ENCODE peak calls at places on chromosomes 13 and 19, in seven cellular contexts. M, F, W, J, E, U and A are unnamed samples.

GRCh38 chr19:37009871-37010270 is 68.4 kb upstream of the ZNF420 start:
- DNase-seq in M (no peak), F (no peak), W (no peak), J (no peak), E (no peak), U (no peak), A (no peak)

GRCh38 chr19:48364564-48365363 is 597 bp downstream of the SYNGR4 start:
- DNase-seq in M (no peak), F (no peak), W (no peak), J (no peak), E (no peak), U (no peak), A (no peak)

GRCh38 chr19:49929121-49929610 is at the start of the genes ATF5 and NUP62:
- DNase-seq in M (peak), F (peak), W (peak), J (peak), E (peak), U (peak), A (peak)

GRCh38 chr13:92896842-92897241 is 329.8 kb upstream of the GPC6 start:
- DNase-seq in M (peak), F (peak), W (peak), J (no peak), E (no peak), U (no peak), A (peak)

GRCh38 chr13:53301449-53301848 is 272.8 kb downstream of the OLFM4 start:
- DNase-seq in M (peak), F (no peak), W (no peak), J (no peak), E (no peak), U (no peak), A (no peak)

GRCh38 chr19:50214699-50215543 is 11.5 kb downstream of the MYH14 start:
- DNase-seq in M (peak), F (no peak), W (no peak), J (peak), E (no peak), U (no peak), A (no peak)

GRCh38 chr13:19759669-19760068 is 23.1 kb downstream of the PSPC1 start:
- DNase-seq in M (no peak), F (no peak), W (peak), J (no peak), E (no peak), U (no peak), A (no peak)

GRCh38 chr19:41563847-41564514 is 12.0 kb upstream of the CEACAM21 start:
- DNase-seq in M (peak), F (no peak), W (no peak), J (no peak), E (peak), U (no peak), A (no peak)

GRCh38 chr13:99809931-99810330 is 161.6 kb downstream of the ZIC5 start:
- DNase-seq in M (no peak), F (no peak), W (no peak), J (no peak), E (no peak), U (no peak), A (no peak)

GRCh38 chr13:35768551-35768950 is 292.1 kb upstream of the MAB21L1 start:
- DNase-seq in M (no peak), F (no peak), W (peak), J (no peak), E (no peak), U (peak), A (peak)

GRCh38 chr19:46217476-46217875 is 12.1 kb upstream of the IGFL1 start:
- DNase-seq in M (no peak), F (no peak), W (no peak), J (no peak), E (no peak), U (no peak), A (no peak)

GRCh38 chr13:73421310-73421912 is 362.6 kb downstream of the KLF5 start:
- DNase-seq in M (no peak), F (no peak), W (peak), J (no peak), E (no peak), U (no peak), A (no peak)

GRCh38 chr13:53015971-53016370 is 12.6 kb upstream of the OLFM4 start:
- DNase-seq in M (no peak), F (no peak), W (no peak), J (no peak), E (no peak), U (no peak), A (no peak)

GRCh38 chr13:23615677-23616076 is 45.5 kb downstream of the TNFRSF19 start:
- DNase-seq in M (peak), F (peak), W (no peak), J (no peak), E (no peak), U (no peak), A (no peak)

GRCh38 chr19:55686311-55687050 is 11.5 kb downstream of the EPN1 start:
- DNase-seq in M (no peak), F (no peak), W (no peak), J (no peak), E (no peak), U (no peak), A (no peak)

GRCh38 chr13:57631607-57632275 is at the start of gene PCDH17:
- DNase-seq in M (peak), F (peak), W (no peak), J (peak), E (peak), U (no peak), A (peak)

GRCh38 chr13:44574466-44574855 is 1.7 kb downstream of the TSC22D1 start:
- DNase-seq in M (no peak), F (no peak), W (peak), J (no peak), E (no peak), U (no peak), A (peak)

GRCh38 chr19:30645946-30646577 is 273.9 kb downstream of the ZNF536 start:
- DNase-seq in M (no peak), F (no peak), W (no peak), J (no peak), E (no peak), U (no peak), A (no peak)

GRCh38 chr19:38901683-38902082 is 1.9 kb downstream of the NFKBIB start:
- DNase-seq in M (no peak), F (no peak), W (no peak), J (no peak), E (no peak), U (no peak), A (no peak)
- H4K8ac ChIP-seq in M (no peak), F (peak), W (no peak), J (no peak), E (no peak), U (no peak), A (no peak)

DNA sequence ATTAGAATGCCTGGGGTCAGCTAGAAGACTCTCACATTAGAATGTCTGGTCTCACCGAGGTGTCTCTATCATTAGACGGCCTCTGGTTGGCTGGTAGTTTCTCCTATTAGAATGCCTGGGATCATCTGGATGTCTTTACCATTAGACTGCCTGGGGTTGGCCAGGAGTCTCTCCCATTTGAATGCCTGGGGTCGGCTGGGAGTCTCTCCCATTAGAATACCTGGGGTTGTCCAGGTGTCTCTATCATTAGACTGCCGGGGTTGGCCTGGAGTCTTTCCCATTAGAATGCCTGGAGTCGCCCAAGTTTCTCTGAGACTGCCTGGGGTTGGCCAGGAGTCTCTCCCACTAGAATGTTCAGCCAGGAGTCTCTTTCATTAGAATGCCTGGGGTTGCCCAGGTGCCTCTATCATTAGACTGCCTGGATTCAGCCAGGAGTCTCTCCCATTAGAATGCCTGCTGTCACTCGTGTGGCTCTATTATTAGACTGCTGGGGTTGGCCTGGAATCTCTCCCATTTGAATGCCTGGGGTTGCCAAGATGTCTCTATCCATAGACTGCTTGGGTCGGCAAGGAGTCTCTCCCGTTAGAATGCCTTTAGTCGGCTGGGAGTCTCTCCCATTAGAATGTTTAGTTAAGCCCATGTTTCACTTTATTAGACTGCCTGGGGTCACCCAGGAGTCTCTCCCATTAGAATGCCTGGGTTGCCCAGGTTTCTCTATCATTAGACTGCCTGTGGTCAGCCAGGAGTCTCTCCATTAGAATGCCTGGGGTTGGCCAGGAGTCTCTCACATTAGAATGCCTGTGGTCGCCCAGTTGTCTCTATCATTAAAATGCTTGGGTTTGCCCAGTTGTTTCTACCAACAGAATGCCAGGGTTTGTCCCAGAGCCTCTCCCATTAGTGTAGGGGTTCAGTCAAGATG is 1467.8 kb downstream of the UQCRFS1 start:
- DNase-seq in M (no peak), F (no peak), W (no peak), J (no peak), E (peak), U (no peak), A (no peak)
- H3K27ac ChIP-seq in M (no peak), F (no peak), W (no peak), J (no peak), E (no peak), U (no peak), A (no peak)

GRCh38 chr19:33280351-33280921 is 21.9 kb downstream of the CEBPA start:
- DNase-seq in M (no peak), F (no peak), W (no peak), J (no peak), E (no peak), U (no peak), A (no peak)

GRCh38 chr19:33281296-33281926 is 20.9 kb downstream of the CEBPA start:
- DNase-seq in M (no peak), F (no peak), W (no peak), J (no peak), E (no peak), U (no peak), A (no peak)

GRCh38 chr19:33283578-33283977 is 18.8 kb downstream of the CEBPA start:
- DNase-seq in M (no peak), F (no peak), W (no peak), J (no peak), E (no peak), U (no peak), A (no peak)

GRCh38 chr19:33284146-33284643 is 18.1 kb downstream of the CEBPA start:
- DNase-seq in M (no peak), F (no peak), W (no peak), J (no peak), E (no peak), U (no peak), A (no peak)

GRCh38 chr19:33282036-33282686 is 20.2 kb downstream of the CEBPA start:
- DNase-seq in M (no peak), F (no peak), W (no peak), J (no peak), E (no peak), U (no peak), A (no peak)
- H3K18ac ChIP-seq in M (no peak), F (peak), W (no peak), J (no peak), E (no peak), U (no peak), A (no peak)

DNA sequence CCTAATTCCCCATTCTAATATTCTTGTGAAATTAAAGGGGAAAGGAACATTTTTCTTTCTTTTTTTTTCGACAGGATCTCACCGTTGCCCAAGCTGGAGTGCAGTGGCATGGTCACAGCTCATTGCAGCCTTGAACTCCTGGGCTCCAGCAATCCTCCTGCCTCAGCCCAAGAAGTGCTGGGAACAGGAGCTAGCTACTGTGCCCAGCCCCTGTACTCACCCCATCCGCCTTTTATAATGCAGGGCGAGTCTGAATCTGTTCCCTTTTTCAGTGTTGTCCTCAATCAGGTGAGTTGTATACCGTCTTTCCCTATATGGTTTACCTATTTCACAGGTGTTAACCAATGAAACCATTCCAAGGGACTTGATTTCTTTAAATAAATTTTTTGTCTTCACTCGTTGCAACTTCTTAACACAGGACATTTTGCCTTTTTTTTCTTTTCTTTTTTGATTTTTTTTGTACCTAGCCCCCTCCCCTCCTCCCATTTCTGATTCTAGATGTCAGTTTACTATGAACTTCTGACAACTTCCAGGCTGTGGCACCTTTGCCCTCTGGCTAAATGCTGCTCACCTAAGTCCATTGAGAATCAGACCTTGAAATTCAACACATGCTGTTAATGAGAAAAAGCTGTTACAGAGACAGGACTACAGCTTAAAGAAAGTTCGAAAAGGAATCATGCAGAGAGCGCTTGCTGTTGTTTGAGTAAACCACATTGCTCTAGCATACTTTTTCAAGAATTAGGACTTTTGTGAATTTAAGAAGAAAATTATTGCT is 562.1 kb upstream of the KLF12 start:
- DNase-seq in M (peak), F (no peak), W (no peak), J (no peak), E (no peak), U (no peak), A (no peak)
- H4K8ac ChIP-seq in M (no peak), F (no peak), W (no peak), J (no peak), E (no peak), U (no peak), A (no peak)

GRCh38 chr19:3370214-3370720 is 3.9 kb downstream of the NFIC start:
- DNase-seq in M (no peak), F (no peak), W (no peak), J (no peak), E (peak), U (no peak), A (peak)
- H3K27ac ChIP-seq in M (no peak), F (no peak), W (peak), J (no peak), E (no peak), U (no peak), A (no peak)

DNA sequence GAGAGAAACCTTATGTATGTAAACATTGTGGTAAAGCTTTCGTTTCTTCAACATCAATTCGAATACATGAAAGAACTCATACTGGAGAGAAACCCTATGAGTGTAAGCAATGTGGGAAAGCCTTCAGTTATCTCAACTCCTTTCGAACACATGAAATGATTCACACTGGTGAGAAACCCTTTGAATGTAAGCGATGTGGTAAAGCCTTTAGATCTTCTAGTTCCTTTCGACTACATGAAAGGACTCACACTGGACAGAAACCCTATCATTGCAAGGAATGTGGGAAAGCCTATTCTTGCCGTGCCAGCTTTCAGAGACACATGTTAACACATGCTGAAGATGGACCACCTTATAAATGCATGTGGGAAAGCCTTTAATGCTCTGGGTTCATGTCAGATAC is 24.7 kb downstream of the ZNF136 start:
- DNase-seq in M (peak), F (no peak), W (no peak), J (no peak), E (no peak), U (no peak), A (peak)
- H3K18ac ChIP-seq in M (no peak), F (no peak), W (no peak), J (no peak), E (no peak), U (no peak), A (no peak)

GRCh38 chr19:23914402-23915286 is at the start of gene ZNF726:
- DNase-seq in M (peak), F (peak), W (peak), J (no peak), E (no peak), U (peak), A (peak)
- H4K8ac ChIP-seq in M (no peak), F (no peak), W (peak), J (peak), E (no peak), U (peak), A (no peak)

GRCh38 chr19:5949792-5950305 is 28.1 kb downstream of the RANBP3 start:
- DNase-seq in M (no peak), F (no peak), W (no peak), J (no peak), E (no peak), U (no peak), A (no peak)

GRCh38 chr19:5943623-5944022 is 29.6 kb downstream of the CAPS start:
- DNase-seq in M (no peak), F (no peak), W (peak), J (no peak), E (no peak), U (no peak), A (peak)

GRCh38 chr19:5950744-5951143 is 27.2 kb downstream of the RANBP3 start:
- DNase-seq in M (no peak), F (no peak), W (no peak), J (no peak), E (no peak), U (no peak), A (no peak)

GRCh38 chr19:5948697-5949564 is 29.0 kb downstream of the RANBP3 start:
- DNase-seq in M (no peak), F (no peak), W (no peak), J (no peak), E (no peak), U (no peak), A (no peak)

DNA sequence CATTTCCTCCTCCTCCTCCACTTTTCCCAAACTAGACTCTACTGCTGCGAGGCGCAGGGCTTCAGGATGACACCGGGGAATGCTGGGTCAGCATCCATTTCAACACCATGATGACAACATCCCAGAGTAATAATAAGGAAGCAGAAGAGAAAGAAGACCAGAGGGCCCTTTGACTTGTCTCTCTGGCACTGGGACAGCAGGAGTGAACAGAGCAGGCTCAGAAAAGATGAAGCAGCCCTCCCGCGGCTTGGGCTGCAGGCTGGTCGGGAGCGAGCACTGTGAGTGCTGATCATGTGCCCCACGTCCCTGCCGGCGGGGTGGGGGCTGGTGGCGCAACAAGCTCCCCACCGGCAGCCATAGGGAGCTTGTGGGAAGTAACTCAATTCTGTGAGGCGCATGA is 30.5 kb downstream of the RANBP3 start:
- DNase-seq in M (no peak), F (no peak), W (peak), J (no peak), E (no peak), U (peak), A (peak)
- H3K27ac ChIP-seq in M (no peak), F (no peak), W (peak), J (no peak), E (no peak), U (no peak), A (no peak)

GRCh38 chr19:20233105-20233504 is 66.1 kb downstream of the ZNF486 start:
- DNase-seq in M (no peak), F (no peak), W (no peak), J (no peak), E (no peak), U (no peak), A (no peak)

GRCh38 chr19:20238025-20238623 is 71.1 kb downstream of the ZNF486 start:
- DNase-seq in M (peak), F (peak), W (peak), J (peak), E (peak), U (peak), A (peak)

DNA sequence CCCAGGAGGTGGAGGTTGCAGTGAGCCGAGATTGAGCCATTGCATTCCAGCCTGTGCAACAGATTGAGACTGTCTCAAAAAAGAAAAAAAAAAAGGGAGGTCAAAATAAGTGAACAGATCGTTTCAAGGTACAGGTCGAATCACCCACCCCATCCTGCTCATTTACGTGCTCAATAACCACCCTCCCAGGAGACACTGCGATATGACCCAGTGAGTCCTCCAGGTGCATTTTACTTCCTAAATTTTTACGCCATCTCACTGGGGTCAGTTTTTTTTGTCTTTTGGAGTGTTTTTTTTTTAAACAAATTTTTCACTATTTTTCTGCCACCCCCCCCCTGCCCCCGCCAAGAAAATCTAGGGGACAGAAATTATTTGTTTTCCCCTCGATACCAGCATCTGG is 68.1 kb downstream of the ZNF486 start:
- DNase-seq in M (no peak), F (no peak), W (no peak), J (no peak), E (no peak), U (no peak), A (no peak)
- H3K18ac ChIP-seq in M (no peak), F (no peak), W (no peak), J (no peak), E (no peak), U (no peak), A (no peak)

DNA sequence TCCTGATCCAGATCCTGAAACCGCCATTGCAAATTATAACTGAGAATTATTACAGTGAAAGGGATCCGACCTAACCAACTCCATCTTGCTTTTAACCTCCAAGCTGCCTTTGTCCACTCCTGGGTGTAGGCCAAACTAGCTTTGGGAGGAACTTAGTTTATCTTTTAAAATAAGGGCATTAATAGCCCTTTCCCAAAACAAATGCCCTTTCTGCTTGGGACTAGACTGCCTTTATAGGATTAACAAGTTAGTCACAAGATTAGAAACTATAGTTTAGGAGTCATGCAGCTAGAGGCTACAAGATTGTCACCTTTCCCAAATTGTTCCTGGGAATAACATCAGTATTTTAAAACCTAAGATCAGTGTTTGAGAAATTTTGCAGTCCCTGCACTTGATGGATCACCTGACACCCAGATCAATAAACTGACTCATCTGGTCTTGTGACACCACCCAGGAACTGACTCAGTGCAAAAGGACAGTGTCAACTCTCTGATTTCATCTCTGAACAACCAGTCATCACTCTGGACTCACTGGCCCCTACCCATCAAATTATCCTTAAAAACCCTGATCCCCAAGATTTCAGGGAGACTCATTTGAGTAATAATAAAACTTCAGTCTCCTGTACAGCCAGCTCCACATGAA is 4.1 kb upstream of the ZNF841 start:
- DNase-seq in M (no peak), F (no peak), W (no peak), J (no peak), E (no peak), U (no peak), A (no peak)
- H4K8ac ChIP-seq in M (no peak), F (no peak), W (no peak), J (no peak), E (no peak), U (no peak), A (no peak)